ENCODE peak calls at places on chromosome 7, in four cellular contexts. N is ovary, E is LNCaP clone FGC, A is endothelial cell. J is an unnamed sample.

GRCh38 chr7:41170466-41170865 is 532.4 kb downstream of the INHBA start:
- DNase-seq in N (no peak), E (no peak), A (no peak), J (no peak)

GRCh38 chr7:128000854-128001265 is 30.4 kb downstream of the LRRC4 start:
- DNase-seq in N (no peak), E (no peak), A (no peak), J (no peak)

GRCh38 chr7:147809785-147810184 is 780.8 kb upstream of the C7orf33 start:
- DNase-seq in N (no peak), E (no peak), A (no peak), J (no peak)

GRCh38 chr7:15703732-15704131 is 17.2 kb upstream of the MEOX2 start:
- DNase-seq in N (no peak), E (no peak), A (no peak), J (no peak)

GRCh38 chr7:87784424-87784823 is 91.7 kb downstream of the SLC25A40 start:
- DNase-seq in N (no peak), E (no peak), A (no peak), J (no peak)

GRCh38 chr7:47327698-47328391 is 254.1 kb downstream of the TNS3 start:
- DNase-seq in N (peak), E (peak), A (peak), J (peak)

GRCh38 chr7:50069613-50070012 is 23.4 kb downstream of the ZPBP start:
- DNase-seq in N (no peak), E (no peak), A (no peak), J (no peak)

GRCh38 chr7:29208410-29209250 is 14.1 kb downstream of the CHN2 start:
- DNase-seq in N (no peak), E (no peak), A (no peak), J (no peak)

GRCh38 chr7:97845622-97846203 is 26.5 kb downstream of the ASNS start:
- DNase-seq in N (no peak), E (no peak), A (peak), J (no peak)

GRCh38 chr7:11648980-11649379 is 183.0 kb downstream of the THSD7A start:
- DNase-seq in N (no peak), E (no peak), A (no peak), J (no peak)

GRCh38 chr7:962401-963081 is 8.1 kb upstream of the ADAP1 start:
- DNase-seq in N (peak), E (no peak), A (no peak), J (no peak)

GRCh38 chr7:94374231-94374630 is 20.5 kb upstream of the COL1A2 start:
- DNase-seq in N (peak), E (no peak), A (peak), J (peak)

GRCh38 chr7:127258111-127258510 is 5.4 kb upstream of the GRM8 start:
- DNase-seq in N (no peak), E (no peak), A (no peak), J (no peak)

GRCh38 chr7:90401989-90402388 is 1.3 kb upstream of the CLDN12 start:
- DNase-seq in N (no peak), E (no peak), A (no peak), J (no peak)

DNA sequence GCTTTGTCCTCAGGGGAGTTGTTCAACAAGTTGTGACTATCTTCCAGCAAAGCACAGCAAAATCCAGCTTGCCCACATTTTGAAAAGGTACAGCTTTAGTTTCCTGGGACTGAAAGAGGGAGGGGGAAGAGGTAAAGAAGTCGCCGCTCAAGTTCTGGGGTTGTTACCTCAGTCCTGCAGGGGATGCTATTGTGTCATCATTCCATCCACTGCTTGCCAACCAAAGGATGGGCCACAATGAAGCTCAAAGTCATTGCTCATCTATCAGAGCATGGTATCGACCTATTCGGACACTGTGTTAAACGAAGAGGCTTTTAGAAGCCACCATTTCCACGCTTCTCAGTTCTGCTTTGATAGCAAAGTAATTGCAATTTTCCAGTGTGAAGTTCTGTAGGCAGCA is 34.3 kb downstream of the NPY start:
- DNase-seq in N (no peak), E (no peak), A (peak), J (no peak)
- TF ChIP-seq CTCF in N (no peak), E (peak), A (no peak), J (no peak)

GRCh38 chr7:2317556-2318293 is 3.5 kb upstream of the SNX8 start:
- DNase-seq in N (no peak), E (no peak), A (no peak), J (no peak)

GRCh38 chr7:2315787-2316186 is 1.5 kb upstream of the SNX8 start:
- DNase-seq in N (no peak), E (no peak), A (no peak), J (no peak)

GRCh38 chr7:2316578-2316977 is 2.3 kb upstream of the SNX8 start:
- DNase-seq in N (no peak), E (no peak), A (no peak), J (no peak)

GRCh38 chr7:2325028-2325625 is 10.9 kb upstream of the SNX8 start:
- DNase-seq in N (no peak), E (no peak), A (no peak), J (no peak)

DNA sequence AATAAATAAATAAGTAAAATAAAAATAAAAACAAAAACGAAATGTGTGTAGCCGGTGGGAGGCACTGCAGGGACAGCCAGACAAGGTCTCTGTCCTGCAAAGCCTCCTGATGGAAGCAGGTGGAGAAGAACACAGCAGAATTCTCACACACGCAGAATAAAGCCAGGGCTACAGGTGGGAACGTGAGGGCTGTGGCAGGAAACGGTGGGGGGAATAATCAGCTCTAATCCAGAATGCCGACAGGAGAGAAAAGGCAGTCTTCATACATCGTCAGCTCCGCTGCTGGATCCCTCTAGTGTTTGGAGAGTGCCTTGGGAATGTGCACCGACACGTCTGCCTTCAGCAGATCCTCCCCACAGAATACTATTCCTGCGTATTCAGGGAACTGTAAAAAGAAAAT is 6.8 kb upstream of the SNX8 start:
- DNase-seq in N (no peak), E (no peak), A (no peak), J (no peak)
- TF ChIP-seq CTCF in N (no peak), E (no peak), A (no peak), J (peak)

GRCh38 chr7:28086198-28086597 is 94.4 kb downstream of the JAZF1 start:
- DNase-seq in N (no peak), E (no peak), A (no peak), J (no peak)
- TF ChIP-seq CTCF in N (no peak), E (no peak), A (no peak), J (no peak)

DNA sequence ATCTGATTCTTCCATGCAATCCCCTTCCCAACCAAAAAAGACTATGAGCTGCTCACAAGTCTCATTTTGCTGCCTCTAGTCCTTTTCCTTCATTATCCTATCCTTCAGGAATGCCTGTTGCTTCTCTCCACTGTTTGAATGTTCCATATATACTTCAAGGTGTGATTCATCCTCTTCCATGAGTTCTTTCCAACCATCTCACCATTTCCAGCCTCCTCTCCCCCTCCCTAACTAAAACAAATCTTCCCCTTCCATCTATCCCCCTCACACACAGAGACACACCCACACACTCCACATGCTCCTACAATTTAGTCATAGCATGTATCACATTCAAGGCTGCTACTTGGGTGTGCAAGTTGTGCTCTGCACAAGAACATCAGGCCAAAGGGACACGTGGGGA is 254.3 kb downstream of the DYNC1I1 start:
- DNase-seq in N (no peak), E (no peak), A (no peak), J (no peak)
- TF ChIP-seq CTCF in N (no peak), E (no peak), A (no peak), J (no peak)

DNA sequence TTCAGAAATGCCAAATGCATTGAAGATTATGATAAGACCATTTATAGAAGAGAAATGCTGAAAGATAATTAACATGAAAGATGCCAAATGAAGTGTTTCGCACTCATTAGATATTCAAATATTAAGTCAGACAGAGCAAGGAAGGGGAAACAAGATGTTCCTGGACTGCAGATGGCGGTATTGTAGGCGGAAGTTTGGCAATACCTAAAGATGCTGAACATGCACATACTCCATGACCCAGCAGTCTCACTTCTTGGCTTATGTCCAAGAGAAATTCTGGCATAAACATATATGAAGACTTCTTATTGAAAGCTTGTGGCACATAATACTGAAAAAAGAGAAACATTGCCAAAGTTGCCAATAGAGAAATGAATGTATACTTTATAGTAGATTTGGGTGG is 325.4 kb upstream of the SEMA3C start:
- DNase-seq in N (no peak), E (peak), A (no peak), J (no peak)
- TF ChIP-seq CTCF in N (no peak), E (no peak), A (no peak), J (no peak)

GRCh38 chr7:138864667-138865066 is 66.7 kb upstream of the ATP6V0A4 start:
- DNase-seq in N (no peak), E (no peak), A (no peak), J (no peak)

GRCh38 chr7:138863931-138864330 is 65.9 kb upstream of the ATP6V0A4 start:
- DNase-seq in N (no peak), E (no peak), A (no peak), J (no peak)

GRCh38 chr7:138867744-138868143 is 69.7 kb upstream of the ATP6V0A4 start:
- DNase-seq in N (no peak), E (no peak), A (no peak), J (no peak)

GRCh38 chr7:138866353-138866752 is 68.4 kb upstream of the ATP6V0A4 start:
- DNase-seq in N (no peak), E (no peak), A (no peak), J (no peak)

GRCh38 chr7:138865843-138866242 is 67.8 kb upstream of the ATP6V0A4 start:
- DNase-seq in N (no peak), E (no peak), A (no peak), J (no peak)
- TF ChIP-seq CTCF in N (no peak), E (peak), A (peak), J (no peak)

DNA sequence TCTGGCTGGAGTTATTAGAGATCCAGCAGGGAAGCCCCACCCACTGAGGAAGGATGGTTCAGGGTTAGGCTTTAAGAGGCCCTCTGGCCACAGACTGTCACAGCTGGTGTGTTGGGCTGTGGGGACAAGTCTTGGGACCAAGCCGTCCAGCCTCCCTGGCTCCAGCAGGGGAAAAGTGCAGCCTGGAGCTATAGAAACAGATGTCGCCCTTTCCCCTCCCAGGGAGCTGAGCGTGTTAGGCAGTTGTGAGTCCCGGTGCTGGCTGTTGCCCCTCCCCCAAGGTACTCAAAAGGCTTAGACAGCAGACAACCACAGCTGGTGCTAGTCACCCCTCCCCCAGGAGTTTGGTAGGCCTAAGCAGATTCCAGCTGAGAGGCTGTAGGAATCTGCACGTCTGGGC is 143.4 kb downstream of the TMEM168 start:
- DNase-seq in N (no peak), E (no peak), A (no peak), J (no peak)
- TF ChIP-seq CTCF in N (no peak), E (no peak), A (no peak), J (no peak)

J was measured in AG09319.